ENCODE peak calls at places on chromosome 2, in seven cellular contexts. M, X, I, F, E, O and G are unnamed samples.

GRCh38 chr2:120132190-120132589 is 91.0 kb downstream of the TMEM185B start:
- DNase-seq in M (no peak), X (no peak), I (no peak), F (peak; percentile 94), E (no peak), O (no peak), G (no peak)

GRCh38 chr2:98805412-98806265 is 74.7 kb upstream of the MGAT4A start:
- DNase-seq in M (no peak), X (no peak), I (peak; percentile 67), F (no peak), E (peak; percentile 100), O (no peak), G (no peak)

GRCh38 chr2:186256540-186256939 is 229.5 kb upstream of the ZC3H15 start:
- DNase-seq in M (peak; percentile 29), X (no peak), I (peak; percentile 66), F (peak; percentile 64), E (no peak), O (peak; percentile 19), G (peak; percentile 47)

GRCh38 chr2:241496904-241497877 is 11.2 kb downstream of the STK25 start:
- DNase-seq in M (no peak), X (no peak), I (no peak), F (no peak), E (no peak), O (no peak), G (no peak)

GRCh38 chr2:234467289-234467688 is 29.6 kb downstream of the ARL4C start:
- DNase-seq in M (no peak), X (no peak), I (no peak), F (no peak), E (no peak), O (no peak), G (no peak)

GRCh38 chr2:210157546-210157945 is 13.7 kb downstream of the KANSL1L start:
- DNase-seq in M (no peak), X (no peak), I (no peak), F (no peak), E (no peak), O (no peak), G (no peak)

GRCh38 chr2:74841663-74842062 is 7.7 kb downstream of the HK2 start:
- DNase-seq in M (no peak), X (no peak), I (no peak), F (no peak), E (no peak), O (no peak), G (no peak)

GRCh38 chr2:36404312-36404711 is 48.7 kb downstream of the CRIM1 start:
- DNase-seq in M (peak; percentile 28), X (no peak), I (peak; percentile 67), F (no peak), E (no peak), O (peak; percentile 11), G (no peak)

GRCh38 chr2:145012214-145012670 is 492.3 kb upstream of the ZEB2 start:
- DNase-seq in M (no peak), X (no peak), I (no peak), F (peak; percentile 91), E (no peak), O (no peak), G (no peak)

GRCh38 chr2:119182046-119182445 is 23.5 kb upstream of the C1QL2 start:
- DNase-seq in M (no peak), X (no peak), I (no peak), F (no peak), E (no peak), O (no peak), G (no peak)

GRCh38 chr2:128314348-128315121 is 4.1 kb downstream of the HS6ST1 start:
- DNase-seq in M (no peak), X (no peak), I (no peak), F (no peak), E (no peak), O (no peak), G (no peak)

GRCh38 chr2:97995026-97995733 is 568 bp downstream of the TMEM131 start:
- DNase-seq in M (no peak), X (peak; percentile 73), I (peak; percentile 58), F (peak; percentile 55), E (peak; percentile 83), O (peak; percentile 86), G (peak; percentile 81)

GRCh38 chr2:77008925-77009706 is 513.1 kb downstream of the LRRTM4 start:
- DNase-seq in M (no peak), X (no peak), I (peak; percentile 91), F (peak; percentile 48), E (no peak), O (no peak), G (no peak)

GRCh38 chr2:86440631-86441391 is at the start of gene KDM3A:
- DNase-seq in M (peak; percentile 98), X (peak; percentile 96), I (peak; percentile 100), F (peak; percentile 100), E (peak; percentile 100), O (peak; percentile 99), G (peak; percentile 99)
- H3K4me3 ChIP-seq in M (peak within 1 kb of the TSS; percentile 64), X (peak within 1 kb of the TSS; percentile 58), I (peak within 1 kb of the TSS; percentile 61), F (peak within 1 kb of the TSS; percentile 99), E (peak within 1 kb of the TSS; percentile 58), O (peak within 1 kb of the TSS; percentile 82), G (peak within 1 kb of the TSS; percentile 84)

DNA sequence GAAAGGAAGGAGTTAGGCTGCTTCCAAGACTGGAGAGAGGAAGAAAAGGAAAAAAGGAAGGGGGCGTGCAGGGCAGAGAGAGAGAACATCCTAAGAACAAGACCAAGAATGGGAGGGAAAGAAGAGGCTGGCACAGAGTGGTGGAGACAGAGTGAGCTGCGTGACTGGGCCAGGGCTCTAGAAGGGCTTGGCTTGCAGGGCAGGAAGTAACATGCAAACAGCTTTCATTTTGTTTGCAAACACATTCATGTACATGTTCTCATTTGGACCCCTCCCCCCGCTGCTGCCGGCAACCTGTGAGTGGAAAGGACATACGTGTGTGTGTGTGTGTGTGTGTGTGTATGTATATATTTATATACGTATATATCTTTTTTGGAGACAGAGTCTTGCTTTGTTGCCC is 46.8 kb upstream of the DNMT3A start:
- DNase-seq in M (no peak), X (no peak), I (no peak), F (no peak), E (no peak), O (peak; percentile 58), G (no peak)
- H3K27ac ChIP-seq in M (no peak overlapping the region), X (no peak overlapping the region), I (no peak overlapping the region), F (no peak overlapping the region), E (no peak overlapping the region), O (peak overlapping the region; percentile 28), G (no peak overlapping the region)

DNA sequence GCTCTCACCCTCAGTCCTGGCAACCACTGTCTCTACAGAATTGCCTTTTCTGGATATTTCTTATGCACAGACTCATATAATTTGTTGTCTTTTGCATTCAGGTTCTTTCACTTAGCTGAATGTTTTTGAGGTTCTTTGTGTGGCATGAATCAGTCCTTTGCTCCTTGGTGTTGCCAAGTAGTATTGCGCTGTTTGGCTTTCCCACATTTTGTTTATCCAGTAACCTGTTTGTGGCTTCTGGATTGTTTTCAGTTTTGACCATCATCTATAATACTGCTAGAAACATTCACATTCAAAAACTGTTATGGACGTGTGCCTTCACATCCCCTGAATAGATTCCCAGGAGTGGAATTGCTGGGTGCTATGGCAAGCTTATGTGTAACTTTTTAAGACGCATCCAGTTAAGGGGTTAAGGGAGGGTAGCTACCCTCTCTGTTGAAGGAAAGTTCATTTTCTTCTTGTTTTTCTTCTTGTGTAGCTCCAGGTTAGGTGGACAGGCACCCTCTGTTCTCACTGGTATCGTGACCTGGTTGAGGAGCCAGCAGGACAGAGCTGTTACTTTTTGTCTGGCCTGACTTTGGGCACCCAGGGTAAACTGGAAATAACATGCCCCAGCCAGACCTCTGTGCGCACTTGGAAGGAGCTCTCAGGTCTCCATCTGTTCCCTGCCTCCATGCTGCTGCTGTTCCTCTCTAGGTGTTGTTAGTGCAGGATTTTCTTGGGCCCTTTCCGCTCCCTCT is 29.6 kb downstream of the ARHGAP25 start:
- DNase-seq in M (no peak), X (no peak), I (no peak), F (no peak), E (no peak), O (no peak), G (no peak)
- H3K4me3 ChIP-seq in M (no peak overlapping the region), X (no peak overlapping the region), I (no peak overlapping the region), F (no peak overlapping the region), E (no peak overlapping the region), O (peak overlapping the region; percentile 67), G (no peak overlapping the region)

GRCh38 chr2:25588576-25588975 is 84.8 kb downstream of the DTNB start:
- DNase-seq in M (no peak), X (no peak), I (no peak), F (no peak), E (no peak), O (no peak), G (no peak)

GRCh38 chr2:25587361-25587760 is 86.0 kb downstream of the DTNB start:
- DNase-seq in M (no peak), X (no peak), I (no peak), F (peak; percentile 55), E (no peak), O (no peak), G (no peak)

GRCh38 chr2:25585189-25585588 is 88.2 kb downstream of the DTNB start:
- DNase-seq in M (no peak), X (no peak), I (peak; percentile 23), F (no peak), E (no peak), O (no peak), G (no peak)

GRCh38 chr2:25589676-25590205 is 83.6 kb downstream of the DTNB start:
- DNase-seq in M (no peak), X (no peak), I (no peak), F (no peak), E (no peak), O (no peak), G (no peak)

GRCh38 chr2:25586726-25587144 is 86.6 kb downstream of the DTNB start:
- DNase-seq in M (no peak), X (no peak), I (no peak), F (peak; percentile 34), E (no peak), O (no peak), G (no peak)
- H3K27ac ChIP-seq in M (no peak overlapping the region), X (no peak overlapping the region), I (no peak overlapping the region), F (no peak overlapping the region), E (no peak overlapping the region), O (no peak overlapping the region), G (no peak overlapping the region)